ENCODE peak calls at places on chromosome 2, in five cellular contexts. R is kidney; X is OCI-LY7; T is tibial artery; L is CD8-positive, alpha-beta T cell. H is an unnamed sample.

GRCh38 chr2:61885896-61886603 is 2.4 kb downstream of the CCT4 start:
- DNase-seq in T (no peak), X (no peak), L (no peak), R (no peak), H (no peak)

GRCh38 chr2:67600472-67600871 is 203.3 kb downstream of the ETAA1 start:
- DNase-seq in R (no peak), T (no peak), L (no peak), X (no peak), H (peak)

GRCh38 chr2:192002418-192002817 is 155.5 kb upstream of the CAVIN2 start:
- DNase-seq in L (no peak), X (no peak), R (no peak), T (no peak), H (no peak)

GRCh38 chr2:98583866-98584618 is 24.3 kb downstream of the COA5 start:
- DNase-seq in T (no peak), X (no peak), L (no peak), R (no peak), H (no peak)

GRCh38 chr2:237434916-237435315 is 21.0 kb upstream of the COL6A3 start:
- DNase-seq in X (no peak), L (peak), T (no peak), R (no peak), H (no peak)

GRCh38 chr2:231348703-231349373 is 46.7 kb upstream of the B3GNT7 start:
- DNase-seq in T (peak), R (no peak), L (no peak), X (no peak), H (no peak)

GRCh38 chr2:27581417-27582128 is 1.3 kb upstream of the ZNF512 start:
- DNase-seq in T (no peak), R (no peak), L (no peak), X (no peak), H (no peak)

GRCh38 chr2:218501665-218502064 is 66.5 kb downstream of the USP37 start:
- DNase-seq in R (no peak), T (no peak), X (no peak), L (no peak), H (peak)

GRCh38 chr2:233976690-233977294 is 59.6 kb downstream of the TRPM8 start:
- DNase-seq in L (no peak), X (peak), R (no peak), T (no peak), H (no peak)

GRCh38 chr2:97656129-97656755 is 7.6 kb downstream of the ACTR1B start:
- DNase-seq in L (no peak), X (no peak), R (no peak), T (no peak), H (no peak)

GRCh38 chr2:212119591-212119990 is 419.0 kb downstream of the ERBB4 start:
- DNase-seq in L (no peak), X (no peak), R (no peak), T (no peak), H (no peak)

GRCh38 chr2:24076849-24077534 is 866 bp upstream of the SF3B6 start:
- DNase-seq in X (peak), L (no peak), T (peak), R (no peak), H (no peak)

GRCh38 chr2:43417296-43417695 is 178.5 kb downstream of the THADA start:
- DNase-seq in L (no peak), X (no peak), T (no peak), R (no peak), H (no peak)

GRCh38 chr2:71466301-71467179 is 13.2 kb downstream of the DYSF start:
- DNase-seq in R (peak), T (no peak), X (no peak), L (no peak), H (no peak)
- H3K27ac ChIP-seq in R (no peak), T (peak), X (no peak), L (no peak), H (no peak)

GRCh38 chr2:96341641-96342040 is 6.1 kb downstream of the NCAPH start:
- DNase-seq in R (no peak), L (no peak), X (no peak), T (no peak), H (no peak)
- H3K27ac ChIP-seq in R (no peak), L (no peak), X (no peak), T (no peak), H (no peak)

GRCh38 chr2:128474962-128475361 is 156.3 kb upstream of the HS6ST1 start:
- DNase-seq in L (no peak), T (no peak), R (no peak), X (no peak), H (no peak)

GRCh38 chr2:128475427-128476211 is 157.0 kb upstream of the HS6ST1 start:
- DNase-seq in L (no peak), R (no peak), T (no peak), X (no peak), H (no peak)

GRCh38 chr2:128473175-128474013 is 154.7 kb upstream of the HS6ST1 start:
- DNase-seq in T (no peak), X (peak), R (peak), L (no peak), H (no peak)

GRCh38 chr2:128472789-128473174 is 154.1 kb upstream of the HS6ST1 start:
- DNase-seq in L (no peak), X (no peak), R (no peak), T (no peak), H (no peak)

DNA sequence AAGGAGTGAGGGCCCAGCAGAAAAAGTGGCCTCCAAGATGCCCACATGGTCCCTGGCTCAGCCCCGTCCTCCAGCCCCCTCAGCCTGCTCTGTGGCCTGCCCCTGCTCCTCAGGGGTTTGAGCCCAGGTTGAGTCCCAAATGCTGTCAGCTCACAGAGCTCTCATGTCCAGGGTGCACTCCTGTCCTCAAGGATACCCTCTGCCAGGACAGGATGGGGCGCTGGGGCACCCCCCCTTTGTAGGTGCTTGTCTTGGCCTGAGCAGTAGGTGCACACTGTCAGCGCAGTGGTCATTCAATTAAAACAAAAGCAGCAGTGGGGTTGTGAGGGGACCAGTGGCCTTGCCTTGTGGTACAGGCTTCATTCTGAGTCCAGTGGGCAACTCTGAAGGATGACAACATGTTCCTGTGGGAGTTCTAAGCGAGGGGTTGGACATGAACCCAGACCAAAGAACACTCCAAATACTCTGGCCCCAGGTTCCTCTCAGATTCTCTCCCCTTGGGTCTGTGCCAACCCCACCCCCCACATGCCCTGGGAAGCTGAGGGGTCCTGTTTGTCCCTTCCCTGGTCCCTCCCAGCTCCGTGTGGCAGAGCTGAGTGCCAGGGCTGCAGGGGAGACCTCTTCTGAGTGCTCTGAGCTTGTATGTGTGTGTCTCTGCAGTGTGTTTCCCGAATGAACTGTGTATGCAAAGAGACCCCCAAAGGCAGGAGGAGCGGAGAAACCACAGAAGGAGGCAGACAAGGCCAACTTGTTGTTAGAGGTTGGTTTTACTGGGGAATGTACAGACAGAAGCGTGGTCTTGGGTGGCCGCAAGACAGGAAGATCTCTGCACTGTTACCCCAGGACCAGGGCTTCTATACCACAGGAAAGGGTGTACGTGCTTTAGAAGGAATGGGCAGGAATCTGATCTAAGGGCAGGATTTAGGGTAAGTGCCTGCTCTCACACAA is 155.6 kb upstream of the HS6ST1 start:
- DNase-seq in X (no peak), T (no peak), L (no peak), R (no peak), H (no peak)
- H3K27ac ChIP-seq in X (no peak), T (no peak), L (no peak), R (no peak), H (no peak)

DNA sequence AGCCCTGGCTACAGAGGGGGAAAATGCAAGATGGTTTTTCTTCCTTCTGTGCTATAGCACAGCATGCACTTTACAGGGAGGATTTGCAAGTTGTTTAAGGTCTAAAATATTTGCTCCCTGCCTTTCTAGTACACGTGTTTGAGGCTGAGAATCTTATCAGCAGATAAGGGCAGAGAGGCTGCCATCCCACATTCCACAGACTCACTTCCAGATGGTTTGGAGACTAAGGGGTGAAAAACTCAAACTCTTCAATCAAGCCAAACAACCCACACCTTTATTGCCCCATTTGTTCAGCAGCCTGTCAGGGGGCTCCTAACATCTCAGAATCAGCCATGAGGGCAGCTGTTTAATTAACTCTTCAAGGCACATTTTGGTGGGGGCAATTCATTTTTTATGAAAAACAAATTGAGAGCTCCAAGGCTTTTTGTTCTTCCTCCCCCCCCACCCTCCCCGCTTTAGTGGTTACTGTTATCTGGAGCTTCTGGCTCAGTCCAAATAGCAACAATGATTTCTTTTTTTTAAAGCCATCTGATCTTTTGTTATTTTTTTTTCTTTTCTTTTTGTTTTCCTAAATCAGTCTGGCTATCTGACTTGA is 242.6 kb upstream of the NT5C1B start:
- DNase-seq in X (no peak), L (no peak), R (no peak), T (no peak), H (no peak)
- H3K27ac ChIP-seq in X (no peak), L (no peak), R (no peak), T (no peak), H (no peak)

DNA sequence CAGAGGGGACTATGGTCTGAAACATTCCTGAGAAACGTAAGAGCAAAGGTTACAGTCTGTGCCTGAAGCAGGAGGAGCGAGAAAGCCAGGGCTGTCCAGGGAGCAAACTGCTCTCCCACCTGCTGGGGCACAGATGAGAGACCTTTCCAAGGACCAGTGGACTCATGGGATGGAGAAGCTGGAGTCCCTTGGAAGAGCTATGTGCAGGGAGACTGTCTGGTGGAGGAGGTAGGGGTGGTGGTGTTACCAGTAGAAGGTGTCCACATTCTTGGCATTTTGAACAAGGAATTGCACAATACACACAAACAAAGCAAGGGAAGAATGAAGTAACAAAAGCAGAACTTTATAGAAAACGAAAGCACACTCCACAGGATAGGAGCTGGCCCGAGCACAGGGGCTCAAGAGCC is 97.9 kb upstream of the CYRIA start:
- DNase-seq in R (no peak), X (no peak), T (no peak), L (no peak), H (no peak)
- H3K27ac ChIP-seq in R (no peak), X (no peak), T (no peak), L (no peak), H (no peak)

GRCh38 chr2:55155206-55155605 is 76.9 kb downstream of the CLHC1 start:
- DNase-seq in L (no peak), T (no peak), X (no peak), R (no peak), H (no peak)
- H3K27ac ChIP-seq in L (no peak), T (peak), X (no peak), R (no peak), H (no peak)

GRCh38 chr2:19786408-19787058 is 115.2 kb downstream of the TTC32 start:
- DNase-seq in T (no peak), X (no peak), R (no peak), L (no peak), H (no peak)

GRCh38 chr2:19787134-19787533 is 114.6 kb downstream of the TTC32 start:
- DNase-seq in R (no peak), T (no peak), L (no peak), X (no peak), H (no peak)

GRCh38 chr2:19785432-19785831 is 116.4 kb downstream of the TTC32 start:
- DNase-seq in R (no peak), L (no peak), X (no peak), T (no peak), H (no peak)

GRCh38 chr2:19784456-19784855 is 117.3 kb downstream of the TTC32 start:
- DNase-seq in L (no peak), X (no peak), R (no peak), T (no peak), H (no peak)

DNA sequence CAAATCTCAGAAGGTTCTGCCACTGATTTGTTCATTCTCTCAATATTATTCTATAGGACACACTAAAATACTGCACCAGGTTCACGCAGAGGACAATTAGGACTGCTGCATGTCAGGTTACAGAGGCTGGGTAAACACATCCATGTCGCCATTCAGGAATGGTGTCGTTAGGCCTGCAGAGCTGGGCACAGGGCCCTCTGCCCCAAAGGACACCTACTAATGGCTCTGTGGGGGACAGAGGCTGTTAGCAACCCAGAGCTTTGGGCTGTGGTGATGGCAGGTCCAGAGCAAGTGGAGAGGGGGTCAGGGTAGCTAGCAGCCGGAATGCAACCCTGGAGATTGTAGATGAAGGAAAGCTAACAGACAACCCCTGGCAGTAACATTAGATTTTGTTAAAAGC is 115.9 kb downstream of the TTC32 start:
- DNase-seq in L (no peak), R (no peak), X (no peak), T (no peak), H (no peak)
- H3K27ac ChIP-seq in L (no peak), R (no peak), X (no peak), T (peak), H (no peak)

GRCh38 chr2:168626610-168627009 is 170.5 kb downstream of the CERS6 start:
- DNase-seq in X (no peak), L (no peak), T (no peak), R (no peak), H (no peak)

GRCh38 chr2:168620554-168620953 is 164.5 kb downstream of the CERS6 start:
- DNase-seq in X (no peak), L (no peak), T (no peak), R (no peak), H (no peak)

GRCh38 chr2:168626096-168626495 is 170.0 kb downstream of the CERS6 start:
- DNase-seq in L (no peak), R (no peak), T (peak), X (no peak), H (no peak)

GRCh38 chr2:168624028-168624427 is 168.0 kb downstream of the CERS6 start:
- DNase-seq in L (no peak), X (no peak), T (no peak), R (no peak), H (no peak)

GRCh38 chr2:168622559-168622958 is 166.5 kb downstream of the CERS6 start:
- DNase-seq in L (no peak), R (no peak), X (no peak), T (no peak), H (no peak)
- H3K27ac ChIP-seq in L (no peak), R (no peak), X (no peak), T (no peak), H (no peak)

DNA sequence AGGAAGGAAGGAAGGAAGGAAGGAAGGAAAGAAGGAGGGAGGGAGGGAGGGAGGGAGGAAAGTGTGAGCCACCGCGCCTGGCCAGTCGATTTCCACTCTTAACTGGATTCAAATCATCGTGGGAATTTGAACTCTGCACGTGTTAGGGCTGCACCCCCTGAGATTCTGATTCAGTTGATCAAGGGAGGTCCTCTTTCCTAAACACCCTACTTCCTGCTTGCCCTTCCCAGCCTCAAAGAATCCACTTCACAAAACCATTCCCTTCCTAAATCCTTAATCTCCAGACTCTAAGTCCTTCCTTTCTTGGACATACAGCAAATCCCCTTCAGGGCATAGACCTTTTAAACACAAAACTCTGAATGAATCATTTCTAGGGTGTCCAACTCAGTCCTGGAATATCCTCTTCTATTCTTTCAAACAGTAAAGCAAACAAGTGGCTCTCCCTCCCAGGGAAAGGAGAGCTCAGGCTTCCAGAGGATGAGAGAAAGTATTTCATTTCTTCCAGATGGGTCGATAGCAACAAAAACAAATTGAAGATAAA is 68.2 kb upstream of the MBOAT2 start:
- DNase-seq in L (no peak), X (no peak), T (no peak), R (no peak), H (no peak)
- H3K27ac ChIP-seq in L (no peak), X (no peak), T (no peak), R (no peak), H (no peak)

DNA sequence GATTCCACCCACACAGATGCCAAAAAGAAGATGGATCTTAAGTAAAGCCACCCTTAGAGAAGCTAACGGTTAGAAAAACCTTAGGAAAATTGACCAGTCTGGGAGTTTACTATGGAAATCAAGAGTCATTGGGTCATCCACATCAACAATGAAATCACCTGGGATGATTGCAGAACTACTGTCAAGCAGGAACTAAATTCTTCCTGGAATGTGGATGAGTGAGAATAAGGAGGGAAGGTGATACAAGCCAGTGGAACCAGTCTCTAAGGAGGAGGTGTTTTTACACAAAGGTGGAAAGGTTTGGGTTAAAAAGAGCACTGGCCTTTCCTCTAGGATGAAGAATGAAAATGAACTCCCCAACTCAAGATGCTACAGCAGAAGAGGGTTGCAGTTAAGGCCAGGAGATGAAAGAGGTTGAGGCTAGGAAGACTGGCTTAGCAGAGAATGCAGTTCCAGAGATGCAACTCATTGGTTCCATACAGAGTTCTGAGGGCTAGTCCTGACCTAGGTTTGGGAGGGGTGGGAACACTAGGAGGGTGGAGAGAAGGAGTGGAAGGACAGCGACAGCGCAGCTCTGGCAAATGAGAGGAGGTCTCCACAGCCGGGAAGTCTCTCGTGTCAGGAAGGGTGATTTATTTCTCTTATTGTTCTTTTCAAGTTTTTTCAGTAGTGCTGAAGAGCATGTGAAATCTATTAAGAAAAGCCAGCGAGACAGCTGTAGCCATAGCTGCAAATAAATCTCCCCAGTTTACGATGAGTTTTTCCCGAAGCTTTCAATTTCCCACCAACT is 27.7 kb upstream of the KDM3A start:
- DNase-seq in R (no peak), T (no peak), X (no peak), L (no peak), H (no peak)
- H3K27ac ChIP-seq in R (no peak), T (no peak), X (no peak), L (no peak), H (no peak)

H was measured in iPS DF 6.9.